ENCODE peak calls at places on chromosome 4, in seven cellular contexts. J is HFF-Myc; T is AG08396; Z is activated CD8-positive, alpha-beta memory T cell treated with anti-CD3 and anti-CD28 coated beads, Interleukin-2, amount 50 U/mL, for 48 hours; E is activated CD4-positive, alpha-beta T cell treated with anti-CD3 and anti-CD28 coated beads, Interleukin-2, amount 50 U/mL, for 24 hours; D is GM12892; F is NCI-H1092 treated with DMSO at 0.1 percent for 48 hours. I is an unnamed sample.

GRCh38 chr4:179843370-179843769 is 2399.8 kb upstream of the TENM3 start:
- DNase-seq in J (no peak), T (no peak), Z (no peak), E (no peak), D (no peak), F (no peak), I (no peak)

GRCh38 chr4:91963489-91963888 is 340.3 kb upstream of the GRID2 start:
- DNase-seq in J (no peak), T (peak; percentile 3), Z (no peak), E (no peak), D (no peak), F (no peak), I (peak; percentile 0)

GRCh38 chr4:3827616-3828492 is 61.7 kb downstream of the ADRA2C start:
- DNase-seq in J (no peak), T (peak; percentile 84), Z (no peak), E (no peak), D (no peak), F (peak; percentile 82), I (peak; percentile 14)

GRCh38 chr4:77193511-77194236 is 36.7 kb downstream of the CCNG2 start:
- DNase-seq in J (no peak), T (no peak), Z (peak; percentile 80), E (peak; percentile 36), D (peak; percentile 78), F (no peak), I (no peak)

GRCh38 chr4:16294455-16294854 is 68.2 kb upstream of the TAPT1 start:
- DNase-seq in J (no peak), T (no peak), Z (no peak), E (no peak), D (no peak), F (no peak), I (no peak)

GRCh38 chr4:6331018-6331417 is 61.4 kb downstream of the WFS1 start:
- DNase-seq in J (no peak), T (peak; percentile 37), Z (no peak), E (no peak), D (peak; percentile 46), F (no peak), I (no peak)

GRCh38 chr4:148793221-148793620 is 351.0 kb upstream of the NR3C2 start:
- DNase-seq in J (no peak), T (no peak), Z (no peak), E (no peak), D (no peak), F (no peak), I (no peak)

GRCh38 chr4:124152130-124152529 is 560.4 kb downstream of the ANKRD50 start:
- DNase-seq in J (no peak), T (no peak), Z (no peak), E (no peak), D (no peak), F (no peak), I (no peak)

GRCh38 chr4:6441758-6442157 is 30.7 kb downstream of the PPP2R2C start:
- DNase-seq in J (no peak), T (no peak), Z (no peak), E (no peak), D (no peak), F (no peak), I (no peak)

GRCh38 chr4:76547167-76547760 is 112.2 kb downstream of the SHROOM3 start:
- DNase-seq in J (peak; percentile 63), T (no peak), Z (no peak), E (no peak), D (no peak), F (no peak), I (peak; percentile 25)

GRCh38 chr4:103354006-103354405 is 155.9 kb upstream of the CENPE start:
- DNase-seq in J (no peak), T (no peak), Z (no peak), E (no peak), D (no peak), F (no peak), I (no peak)

GRCh38 chr4:23169598-23170311 is 477.0 kb downstream of the GBA3 start:
- DNase-seq in J (no peak), T (no peak), Z (no peak), E (no peak), D (no peak), F (no peak), I (no peak)

GRCh38 chr4:80036949-80037348 is 36.1 kb downstream of the ANTXR2 start:
- DNase-seq in J (peak; percentile 38), T (peak; percentile 20), Z (no peak), E (no peak), D (no peak), F (no peak), I (peak; percentile 58)

GRCh38 chr4:108118505-108118904 is 50.2 kb downstream of the LEF1 start:
- DNase-seq in J (no peak), T (no peak), Z (no peak), E (no peak), D (no peak), F (peak; percentile 34), I (no peak)

GRCh38 chr4:40908702-40909362 is 159.1 kb downstream of the NSUN7 start:
- DNase-seq in J (peak; percentile 70), T (peak; percentile 76), Z (peak; percentile 86), E (peak; percentile 49), D (peak; percentile 66), F (peak; percentile 77), I (no peak)

GRCh38 chr4:169272265-169272886 is 1.6 kb upstream of the SH3RF1 start:
- DNase-seq in J (no peak), T (peak; percentile 64), Z (no peak), E (no peak), D (no peak), F (no peak), I (peak; percentile 57)

GRCh38 chr4:909821-910220 is 22.3 kb downstream of the GAK start:
- DNase-seq in J (no peak), T (no peak), Z (no peak), E (no peak), D (no peak), F (no peak), I (no peak)

GRCh38 chr4:14059006-14059405 is 431.5 kb upstream of the BOD1L1 start:
- DNase-seq in J (no peak), T (no peak), Z (no peak), E (no peak), D (no peak), F (no peak), I (no peak)

GRCh38 chr4:41108481-41108880 is 105.9 kb downstream of the APBB2 start:
- DNase-seq in J (no peak), T (no peak), Z (no peak), E (no peak), D (no peak), F (no peak), I (no peak)

GRCh38 chr4:76518241-76518640 is 83.2 kb downstream of the SHROOM3 start:
- DNase-seq in J (peak; percentile 57), T (no peak), Z (no peak), E (no peak), D (no peak), F (no peak), I (no peak)

GRCh38 chr4:142960134-142960533 is 114.0 kb upstream of the INPP4B start:
- DNase-seq in J (no peak), T (no peak), Z (no peak), E (no peak), D (no peak), F (no peak), I (no peak)

GRCh38 chr4:96776922-96777510 is 937.1 kb downstream of the PDHA2 start:
- DNase-seq in J (no peak), T (no peak), Z (no peak), E (no peak), D (no peak), F (no peak), I (no peak)

GRCh38 chr4:8320386-8320750 is 50.8 kb downstream of the HTRA3 start:
- DNase-seq in J (no peak), T (no peak), Z (peak; percentile 38), E (no peak), D (no peak), F (no peak), I (no peak)

GRCh38 chr4:70583952-70584834 is 7.9 kb upstream of the AMBN start:
- DNase-seq in J (no peak), T (no peak), Z (no peak), E (no peak), D (no peak), F (peak; percentile 53), I (no peak)

GRCh38 chr4:1112174-1112820 is 1.1 kb downstream of the RNF212 start:
- DNase-seq in J (no peak), T (no peak), Z (no peak), E (no peak), D (no peak), F (no peak), I (no peak)

GRCh38 chr4:184168406-184169019 is 49.2 kb downstream of the ENPP6 start:
- DNase-seq in J (no peak), T (peak; percentile 90), Z (peak; percentile 89), E (peak; percentile 43), D (peak; percentile 78), F (peak; percentile 26), I (peak; percentile 15)

GRCh38 chr4:10015140-10015753 is 6.0 kb downstream of the SLC2A9 start:
- DNase-seq in J (no peak), T (no peak), Z (no peak), E (no peak), D (no peak), F (peak; percentile 77), I (no peak)